ENCODE peak calls at places on chromosomes 1 and 21, in four cellular contexts. O, F, V and K are unnamed samples.

GRCh38 chr1:30033276-30034104 is 689.9 kb downstream of the MATN1 start:
- DNase-seq in O (no peak), F (peak), V (no peak), K (no peak)

GRCh38 chr1:42463906-42464305 is 820 bp downstream of the CCDC30 start:
- DNase-seq in O (no peak), F (no peak), V (peak), K (no peak)

GRCh38 chr1:112546076-112546475 is 37.3 kb downstream of the WNT2B start:
- DNase-seq in O (no peak), F (no peak), V (no peak), K (no peak)

GRCh38 chr1:12067900-12068821 is 5.1 kb downstream of the TNFRSF8 start:
- DNase-seq in O (no peak), F (peak), V (peak), K (peak)

GRCh38 chr1:247385283-247385682 is 30.7 kb upstream of the NLRP3 start:
- DNase-seq in O (no peak), F (no peak), V (peak), K (no peak)

GRCh38 chr21:44789880-44790279 is 11.7 kb downstream of the UBE2G2 start:
- DNase-seq in O (no peak), F (no peak), V (no peak), K (no peak)

GRCh38 chr1:64864018-64864945 is 102.1 kb downstream of the JAK1 start:
- DNase-seq in O (no peak), F (no peak), V (peak), K (no peak)

GRCh38 chr1:196034080-196034706 is 574.0 kb downstream of the KCNT2 start:
- DNase-seq in O (peak), F (no peak), V (no peak), K (peak)

GRCh38 chr1:153032677-153033308 is 1.8 kb downstream of the SPRR1B start:
- DNase-seq in O (peak), F (peak), V (peak), K (peak)

GRCh38 chr1:67680486-67680885 is 4.5 kb upstream of the GADD45A start:
- DNase-seq in O (no peak), F (no peak), V (no peak), K (no peak)

GRCh38 chr1:172914517-172915144 is 136.1 kb downstream of the TNFSF18 start:
- DNase-seq in O (no peak), F (no peak), V (no peak), K (no peak)

GRCh38 chr1:186626969-186627368 is 53.3 kb downstream of the PTGS2 start:
- DNase-seq in O (no peak), F (no peak), V (no peak), K (no peak)

GRCh38 chr21:32207096-32207716 is 71.6 kb downstream of the MIS18A start:
- DNase-seq in O (no peak), F (no peak), V (peak), K (no peak)

GRCh38 chr1:181094813-181095212 is 6.3 kb downstream of the IER5 start:
- DNase-seq in O (no peak), F (no peak), V (peak), K (no peak)

GRCh38 chr1:209387969-209388329 is 195.6 kb upstream of the CAMK1G start:
- DNase-seq in O (no peak), F (no peak), V (peak), K (no peak)

GRCh38 chr1:64084451-64084850 is 119.0 kb upstream of the UBE2U start:
- DNase-seq in O (no peak), F (no peak), V (no peak), K (no peak)

GRCh38 chr1:32393832-32394140 is 455 bp downstream of the BSDC1 start:
- DNase-seq in O (no peak), F (no peak), V (peak), K (peak)

GRCh38 chr1:21149862-21150432 is 26.8 kb downstream of the EIF4G3 start:
- DNase-seq in O (no peak), F (no peak), V (peak), K (no peak)

GRCh38 chr1:238962941-238963340 is 423.4 kb upstream of the CHRM3 start:
- DNase-seq in O (no peak), F (no peak), V (no peak), K (no peak)

GRCh38 chr1:19010503-19010902 is 54.0 kb upstream of the IFFO2 start:
- DNase-seq in O (no peak), F (no peak), V (peak), K (no peak)
- H2BK12ac ChIP-seq in O (no peak), F (peak), V (peak), K (no peak)

GRCh38 chr21:38952890-38953289 is 147.2 kb downstream of the ETS2 start:
- DNase-seq in O (no peak), F (no peak), V (no peak), K (no peak)

GRCh38 chr21:38950388-38951094 is 144.8 kb downstream of the ETS2 start:
- DNase-seq in O (no peak), F (no peak), V (peak), K (no peak)

GRCh38 chr21:38953516-38953915 is 147.8 kb downstream of the ETS2 start:
- DNase-seq in O (no peak), F (no peak), V (no peak), K (no peak)

GRCh38 chr21:38948981-38949380 is 143.3 kb downstream of the ETS2 start:
- DNase-seq in O (no peak), F (no peak), V (no peak), K (no peak)

GRCh38 chr21:38951095-38951745 is 145.5 kb downstream of the ETS2 start:
- DNase-seq in O (no peak), F (no peak), V (peak), K (no peak)
- H2BK12ac ChIP-seq in O (no peak), F (no peak), V (no peak), K (no peak)

DNA sequence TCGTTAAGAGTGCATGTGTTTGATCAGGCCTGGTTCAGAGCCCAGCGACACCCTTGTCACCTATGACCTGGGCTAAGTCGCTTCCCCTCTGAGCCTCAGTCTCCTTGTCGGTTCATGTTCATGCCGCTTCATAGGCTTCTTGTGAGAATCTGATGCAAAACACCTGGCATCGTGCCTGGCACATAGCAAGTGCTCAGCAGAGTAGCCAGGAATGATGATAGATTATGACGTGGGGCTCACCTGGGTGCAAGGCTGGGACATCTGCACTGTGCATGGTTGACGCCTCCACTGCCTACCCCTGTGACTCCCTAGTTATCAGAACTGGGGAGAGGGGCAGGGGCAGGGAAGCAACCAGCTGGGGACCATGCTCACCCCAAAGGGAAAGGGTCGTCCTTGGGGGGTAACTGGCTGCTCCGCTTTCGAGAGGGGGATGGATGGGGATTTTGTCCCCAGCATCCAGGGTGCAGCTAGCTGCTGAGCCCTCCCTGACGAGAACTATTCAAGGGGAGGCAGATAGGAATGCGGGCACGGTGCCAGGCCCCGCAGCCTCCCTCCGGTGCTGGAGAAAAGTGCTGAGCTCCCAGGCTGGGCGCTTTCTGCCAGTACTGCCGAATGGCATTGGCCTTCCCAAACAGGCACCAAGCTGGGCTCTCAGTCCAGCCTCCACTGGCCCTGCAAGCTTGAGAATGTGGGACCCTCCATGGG is 9.3 kb downstream of the EFHD2 start:
- DNase-seq in O (no peak), F (no peak), V (no peak), K (no peak)
- H2BK12ac ChIP-seq in O (no peak), F (no peak), V (no peak), K (no peak)

GRCh38 chr1:170375082-170375733 is 156.8 kb upstream of the GORAB start:
- DNase-seq in O (no peak), F (no peak), V (no peak), K (no peak)
- H2BK12ac ChIP-seq in O (no peak), F (peak), V (no peak), K (no peak)

GRCh38 chr1:116878804-116879477 is 30.8 kb upstream of the PTGFRN start:
- DNase-seq in O (peak), F (peak), V (peak), K (peak)
- H2BK12ac ChIP-seq in O (no peak), F (peak), V (peak), K (no peak)

GRCh38 chr1:25486602-25487001 is 55.9 kb downstream of the MACO1 start:
- DNase-seq in O (no peak), F (no peak), V (no peak), K (peak)
- H2BK12ac ChIP-seq in O (no peak), F (no peak), V (no peak), K (no peak)

GRCh38 chr1:8662380-8663072 is 154.9 kb downstream of the RERE start:
- DNase-seq in O (no peak), F (no peak), V (peak), K (no peak)
- H2BK12ac ChIP-seq in O (no peak), F (no peak), V (no peak), K (no peak)

GRCh38 chr21:39106881-39107462 is 76.3 kb downstream of the PSMG1 start:
- DNase-seq in O (no peak), F (peak), V (no peak), K (no peak)
- H2BK12ac ChIP-seq in O (no peak), F (no peak), V (no peak), K (no peak)

GRCh38 chr1:235093685-235094592 is 34.7 kb downstream of the TOMM20 start:
- DNase-seq in O (peak), F (peak), V (peak), K (peak)
- H2BK12ac ChIP-seq in O (peak), F (peak), V (no peak), K (no peak)